ENCODE peak calls at places on chromosome 21, in nine cellular contexts. F, C, T, E, D, Y, H, I and K are unnamed samples.

GRCh38 chr21:18840239-18840638 is 436.7 kb upstream of the TMPRSS15 start:
- DNase-seq in D (no peak), F (no peak), C (no peak), I (no peak), T (no peak), E (no peak), H (no peak), Y (no peak), K (no peak)

GRCh38 chr21:39681845-39682244 is 63.1 kb upstream of the IGSF5 start:
- DNase-seq in Y (peak; percentile 13), I (no peak), H (no peak), T (peak; percentile 13), E (no peak), D (no peak), C (no peak), F (no peak), K (no peak)

GRCh38 chr21:46424062-46424591 is 34.6 kb upstream of the DIP2A start:
- DNase-seq in C (no peak), E (no peak), D (no peak), Y (no peak), T (no peak), H (peak; percentile 69), F (no peak), I (no peak), K (peak; percentile 14)

GRCh38 chr21:45152265-45152746 is 77.9 kb downstream of the ADARB1 start:
- DNase-seq in F (no peak), H (peak; percentile 79), D (no peak), Y (no peak), C (peak; percentile 37), E (peak; percentile 66), I (peak; percentile 71), T (no peak), K (peak; percentile 49)

GRCh38 chr21:38351961-38352521 is 95.2 kb downstream of the KCNJ15 start:
- DNase-seq in E (no peak), I (no peak), D (no peak), C (no peak), H (no peak), Y (no peak), T (peak; percentile 90), F (peak; percentile 33), K (no peak)

GRCh38 chr21:17775431-17776126 is 43.6 kb downstream of the C21orf91 start:
- DNase-seq in E (no peak), H (peak; percentile 45), F (no peak), D (no peak), Y (no peak), I (peak; percentile 27), T (no peak), C (no peak), K (peak; percentile 70)

GRCh38 chr21:25863747-25864146 is 129.0 kb downstream of the GABPA start:
- DNase-seq in F (no peak), D (no peak), Y (no peak), C (no peak), I (no peak), E (no peak), T (no peak), H (no peak), K (no peak)

GRCh38 chr21:41869771-41870170 is 9.4 kb downstream of the PRDM15 start:
- DNase-seq in I (no peak), E (no peak), H (no peak), Y (no peak), C (no peak), D (no peak), F (no peak), T (no peak), K (no peak)

GRCh38 chr21:38869946-38870345 is 64.2 kb downstream of the ETS2 start:
- DNase-seq in F (no peak), Y (no peak), D (no peak), C (no peak), H (no peak), I (no peak), E (no peak), T (peak; percentile 71), K (no peak)

GRCh38 chr21:37060296-37060695 is 12.6 kb downstream of the PIGP start:
- DNase-seq in E (peak; percentile 75), H (no peak), F (peak; percentile 53), T (peak; percentile 98), Y (peak; percentile 93), I (no peak), C (peak; percentile 22), D (no peak), K (no peak)

GRCh38 chr21:29511076-29511475 is 212.4 kb downstream of the BACH1 start:
- DNase-seq in E (no peak), T (no peak), Y (no peak), H (no peak), F (no peak), I (no peak), D (no peak), C (no peak), K (no peak)

GRCh38 chr21:33975548-33976081 is 60.0 kb upstream of the ATP5PO start:
- DNase-seq in T (peak; percentile 43), C (peak; percentile 3), D (no peak), E (no peak), Y (no peak), I (no peak), F (no peak), H (peak; percentile 31), K (peak; percentile 56)

GRCh38 chr21:34885125-34885524 is 164.0 kb downstream of the RUNX1 start:
- DNase-seq in C (no peak), F (no peak), I (no peak), T (no peak), E (no peak), D (no peak), H (no peak), Y (no peak), K (peak; percentile 46)

GRCh38 chr21:14900058-14900457 is 164.7 kb downstream of the NRIP1 start:
- DNase-seq in F (peak; percentile 90), E (no peak), C (no peak), H (no peak), I (no peak), Y (no peak), D (no peak), T (peak; percentile 80), K (no peak)

GRCh38 chr21:45330075-45330781 is 42.5 kb upstream of the POFUT2 start:
- DNase-seq in D (peak; percentile 71), Y (peak; percentile 26), C (no peak), F (peak; percentile 96), T (peak; percentile 88), H (no peak), E (no peak), I (no peak), K (no peak)

GRCh38 chr21:25103500-25104207 is 503.6 kb downstream of the MRPL39 start:
- DNase-seq in C (no peak), I (no peak), D (no peak), T (peak; percentile 35), F (peak; percentile 3), E (no peak), Y (no peak), H (no peak), K (no peak)

GRCh38 chr21:37914211-37914900 is 1.9 kb downstream of the KCNJ6 start:
- DNase-seq in H (no peak), C (no peak), E (no peak), Y (no peak), F (no peak), D (no peak), I (no peak), T (peak; percentile 22), K (no peak)

GRCh38 chr21:41770901-41771624 is 4.2 kb upstream of the RIPK4 start:
- DNase-seq in D (no peak), T (no peak), H (no peak), E (no peak), F (no peak), Y (no peak), I (no peak), C (no peak), K (no peak)

GRCh38 chr21:45935628-45936027 is 45.9 kb upstream of the COL6A1 start:
- DNase-seq in F (no peak), C (no peak), D (no peak), T (peak; percentile 63), H (no peak), Y (no peak), E (no peak), I (no peak), K (no peak)

GRCh38 chr21:28230559-28230958 is 762.1 kb downstream of the LTN1 start:
- DNase-seq in Y (no peak), C (no peak), D (no peak), E (no peak), H (no peak), I (no peak), F (peak; percentile 69), T (peak; percentile 33), K (no peak)

GRCh38 chr21:42120904-42121535 is 49.9 kb downstream of the UMODL1 start:
- DNase-seq in F (no peak), Y (no peak), H (no peak), E (no peak), T (no peak), I (no peak), C (no peak), D (no peak), K (no peak)

GRCh38 chr21:34526236-34526617 is 14.2 kb upstream of the KCNE1 start:
- DNase-seq in E (no peak), F (no peak), I (no peak), C (no peak), H (no peak), D (no peak), Y (no peak), T (no peak), K (no peak)

GRCh38 chr21:35940074-35940927 is 120.0 kb downstream of the SETD4 start:
- DNase-seq in T (peak; percentile 81), F (peak; percentile 37), D (no peak), Y (peak; percentile 67), H (no peak), E (peak; percentile 30), I (peak; percentile 13), C (peak; percentile 74), K (no peak)